ENCODE peak calls at places on chromosomes 7 and 10, in six cellular contexts. One of them, this sample, is unnamed.
A peak's percentile ranks its signal among the peaks of the same experiment; 100 is the strongest.

GRCh38 chr10:47261121-47261520 is 38.9 kb upstream of the GDF10 start:
- DNase-seq in endothelial cell of umbilical vein: no peak
- DNase-seq in stimulated activated CD4-positive, alpha-beta T cell treated with anti-CD3 and anti-CD28 coated beads, Interleukin-1b, Interleukin-23, amount 100 ng/mL, for 24 hours: no peak
- DNase-seq in WTC11: no peak
- DNase-seq in PC-9: no peak
- DNase-seq in GM04503: no peak
- DNase-seq in this sample: no peak

GRCh38 chr7:111274882-111275281 is 184.0 kb downstream of the LRRN3 start:
- DNase-seq in stimulated activated CD4-positive, alpha-beta T cell treated with anti-CD3 and anti-CD28 coated beads, Interleukin-1b, Interleukin-23, amount 100 ng/mL, for 24 hours: no peak
- DNase-seq in GM04503: no peak
- DNase-seq in PC-9: no peak
- DNase-seq in endothelial cell of umbilical vein: peak; percentile 4
- DNase-seq in WTC11: no peak
- DNase-seq in this sample: no peak

GRCh38 chr7:91425149-91425548 is 160.9 kb downstream of the FZD1 start:
- DNase-seq in endothelial cell of umbilical vein: no peak
- DNase-seq in stimulated activated CD4-positive, alpha-beta T cell treated with anti-CD3 and anti-CD28 coated beads, Interleukin-1b, Interleukin-23, amount 100 ng/mL, for 24 hours: no peak
- DNase-seq in GM04503: no peak
- DNase-seq in PC-9: no peak
- DNase-seq in WTC11: no peak
- DNase-seq in this sample: no peak

GRCh38 chr7:30181211-30181610 is 46.4 kb downstream of the MTURN start:
- DNase-seq in GM04503: no peak
- DNase-seq in WTC11: no peak
- DNase-seq in PC-9: no peak
- DNase-seq in endothelial cell of umbilical vein: no peak
- DNase-seq in stimulated activated CD4-positive, alpha-beta T cell treated with anti-CD3 and anti-CD28 coated beads, Interleukin-1b, Interleukin-23, amount 100 ng/mL, for 24 hours: no peak
- DNase-seq in this sample: no peak

GRCh38 chr7:71384094-71384493 is 252.2 kb downstream of the GALNT17 start:
- DNase-seq in PC-9: no peak
- DNase-seq in endothelial cell of umbilical vein: no peak
- DNase-seq in GM04503: no peak
- DNase-seq in WTC11: no peak
- DNase-seq in stimulated activated CD4-positive, alpha-beta T cell treated with anti-CD3 and anti-CD28 coated beads, Interleukin-1b, Interleukin-23, amount 100 ng/mL, for 24 hours: no peak
- DNase-seq in this sample: no peak

GRCh38 chr10:24503627-24504320 is 219.9 kb downstream of the ARHGAP21 start:
- DNase-seq in PC-9: no peak
- DNase-seq in WTC11: peak; percentile 74
- DNase-seq in endothelial cell of umbilical vein: peak; percentile 33
- DNase-seq in GM04503: no peak
- DNase-seq in stimulated activated CD4-positive, alpha-beta T cell treated with anti-CD3 and anti-CD28 coated beads, Interleukin-1b, Interleukin-23, amount 100 ng/mL, for 24 hours: no peak
- DNase-seq in this sample: no peak

GRCh38 chr10:114151486-114151885 is 22.5 kb downstream of the CCDC186 start:
- DNase-seq in endothelial cell of umbilical vein: peak; percentile 73
- DNase-seq in stimulated activated CD4-positive, alpha-beta T cell treated with anti-CD3 and anti-CD28 coated beads, Interleukin-1b, Interleukin-23, amount 100 ng/mL, for 24 hours: no peak
- DNase-seq in GM04503: peak; percentile 58
- DNase-seq in PC-9: peak; percentile 73
- DNase-seq in WTC11: no peak
- DNase-seq in this sample: no peak

GRCh38 chr7:111096997-111097396 is 6.1 kb downstream of the LRRN3 start:
- DNase-seq in WTC11: no peak
- DNase-seq in stimulated activated CD4-positive, alpha-beta T cell treated with anti-CD3 and anti-CD28 coated beads, Interleukin-1b, Interleukin-23, amount 100 ng/mL, for 24 hours: no peak
- DNase-seq in PC-9: no peak
- DNase-seq in GM04503: no peak
- DNase-seq in endothelial cell of umbilical vein: no peak
- DNase-seq in this sample: no peak

GRCh38 chr7:24576171-24577052 is 3.2 kb downstream of the PALS2 start:
- DNase-seq in stimulated activated CD4-positive, alpha-beta T cell treated with anti-CD3 and anti-CD28 coated beads, Interleukin-1b, Interleukin-23, amount 100 ng/mL, for 24 hours: no peak
- DNase-seq in WTC11: no peak
- DNase-seq in PC-9: peak; percentile 68
- DNase-seq in GM04503: no peak
- DNase-seq in endothelial cell of umbilical vein: peak; percentile 73
- DNase-seq in this sample: no peak

GRCh38 chr7:3912291-3912690 is 611.2 kb downstream of the SDK1 start:
- DNase-seq in PC-9: no peak
- DNase-seq in WTC11: no peak
- DNase-seq in GM04503: no peak
- DNase-seq in endothelial cell of umbilical vein: no peak
- DNase-seq in stimulated activated CD4-positive, alpha-beta T cell treated with anti-CD3 and anti-CD28 coated beads, Interleukin-1b, Interleukin-23, amount 100 ng/mL, for 24 hours: no peak
- DNase-seq in this sample: no peak

GRCh38 chr10:133050376-133050775 is 37.3 kb upstream of the ADGRA1 start:
- DNase-seq in stimulated activated CD4-positive, alpha-beta T cell treated with anti-CD3 and anti-CD28 coated beads, Interleukin-1b, Interleukin-23, amount 100 ng/mL, for 24 hours: no peak
- DNase-seq in WTC11: no peak
- DNase-seq in GM04503: no peak
- DNase-seq in PC-9: no peak
- DNase-seq in endothelial cell of umbilical vein: no peak
- DNase-seq in this sample: no peak

GRCh38 chr10:72297281-72297967 is 23.7 kb downstream of the DDIT4 start:
- DNase-seq in WTC11: no peak
- DNase-seq in endothelial cell of umbilical vein: peak; percentile 85
- DNase-seq in PC-9: peak; percentile 78
- DNase-seq in stimulated activated CD4-positive, alpha-beta T cell treated with anti-CD3 and anti-CD28 coated beads, Interleukin-1b, Interleukin-23, amount 100 ng/mL, for 24 hours: peak; percentile 77
- DNase-seq in GM04503: peak; percentile 84
- DNase-seq in this sample: peak; percentile 89

GRCh38 chr10:99450624-99451498 is 20.4 kb upstream of the GOT1 start:
- DNase-seq in GM04503: no peak
- DNase-seq in stimulated activated CD4-positive, alpha-beta T cell treated with anti-CD3 and anti-CD28 coated beads, Interleukin-1b, Interleukin-23, amount 100 ng/mL, for 24 hours: no peak
- DNase-seq in PC-9: no peak
- DNase-seq in WTC11: no peak
- DNase-seq in endothelial cell of umbilical vein: no peak
- DNase-seq in this sample: no peak

GRCh38 chr7:106865130-106866115 is at the start of gene PIK3CG:
- DNase-seq in WTC11: no peak
- DNase-seq in PC-9: no peak
- DNase-seq in endothelial cell of umbilical vein: peak; percentile 64
- DNase-seq in GM04503: no peak
- DNase-seq in stimulated activated CD4-positive, alpha-beta T cell treated with anti-CD3 and anti-CD28 coated beads, Interleukin-1b, Interleukin-23, amount 100 ng/mL, for 24 hours: no peak
- DNase-seq in this sample: no peak

GRCh38 chr7:159112136-159113011 is 32.3 kb downstream of the VIPR2 start:
- DNase-seq in stimulated activated CD4-positive, alpha-beta T cell treated with anti-CD3 and anti-CD28 coated beads, Interleukin-1b, Interleukin-23, amount 100 ng/mL, for 24 hours: no peak
- DNase-seq in GM04503: no peak
- DNase-seq in PC-9: no peak
- DNase-seq in WTC11: no peak
- DNase-seq in endothelial cell of umbilical vein: no peak
- DNase-seq in this sample: no peak

GRCh38 chr7:68309271-68309670 is 1289.0 kb upstream of the AUTS2 start:
- DNase-seq in WTC11: no peak
- DNase-seq in stimulated activated CD4-positive, alpha-beta T cell treated with anti-CD3 and anti-CD28 coated beads, Interleukin-1b, Interleukin-23, amount 100 ng/mL, for 24 hours: no peak
- DNase-seq in GM04503: no peak
- DNase-seq in PC-9: no peak
- DNase-seq in endothelial cell of umbilical vein: no peak
- DNase-seq in this sample: no peak

GRCh38 chr10:48455055-48455391 is 148.5 kb downstream of the MAPK8 start:
- DNase-seq in endothelial cell of umbilical vein: no peak
- DNase-seq in WTC11: no peak
- DNase-seq in stimulated activated CD4-positive, alpha-beta T cell treated with anti-CD3 and anti-CD28 coated beads, Interleukin-1b, Interleukin-23, amount 100 ng/mL, for 24 hours: no peak
- DNase-seq in GM04503: no peak
- DNase-seq in PC-9: no peak
- DNase-seq in this sample: no peak

GRCh38 chr7:30788640-30789333 is 17.6 kb downstream of the MINDY4 start:
- DNase-seq in WTC11: no peak
- DNase-seq in stimulated activated CD4-positive, alpha-beta T cell treated with anti-CD3 and anti-CD28 coated beads, Interleukin-1b, Interleukin-23, amount 100 ng/mL, for 24 hours: no peak
- DNase-seq in GM04503: no peak
- DNase-seq in endothelial cell of umbilical vein: no peak
- DNase-seq in PC-9: no peak
- DNase-seq in this sample: no peak

GRCh38 chr7:19401461-19401860 is 256.2 kb upstream of the FERD3L start:
- DNase-seq in PC-9: no peak
- DNase-seq in WTC11: no peak
- DNase-seq in endothelial cell of umbilical vein: no peak
- DNase-seq in GM04503: no peak
- DNase-seq in stimulated activated CD4-positive, alpha-beta T cell treated with anti-CD3 and anti-CD28 coated beads, Interleukin-1b, Interleukin-23, amount 100 ng/mL, for 24 hours: no peak
- DNase-seq in this sample: no peak

GRCh38 chr7:150631866-150632864 is at the start of gene GIMAP6:
- DNase-seq in stimulated activated CD4-positive, alpha-beta T cell treated with anti-CD3 and anti-CD28 coated beads, Interleukin-1b, Interleukin-23, amount 100 ng/mL, for 24 hours: no peak
- DNase-seq in GM04503: no peak
- DNase-seq in endothelial cell of umbilical vein: peak; percentile 74
- DNase-seq in WTC11: no peak
- DNase-seq in PC-9: no peak
- DNase-seq in this sample: no peak

GRCh38 chr10:15197276-15197675 is 28.8 kb upstream of the NMT2 start:
- DNase-seq in endothelial cell of umbilical vein: peak; percentile 83
- DNase-seq in PC-9: no peak
- DNase-seq in WTC11: no peak
- DNase-seq in stimulated activated CD4-positive, alpha-beta T cell treated with anti-CD3 and anti-CD28 coated beads, Interleukin-1b, Interleukin-23, amount 100 ng/mL, for 24 hours: no peak
- DNase-seq in GM04503: no peak
- DNase-seq in this sample: no peak

GRCh38 chr7:142796001-142796500 is 25.3 kb downstream of the PRSS2 start:
- DNase-seq in GM04503: no peak
- DNase-seq in endothelial cell of umbilical vein: no peak
- DNase-seq in stimulated activated CD4-positive, alpha-beta T cell treated with anti-CD3 and anti-CD28 coated beads, Interleukin-1b, Interleukin-23, amount 100 ng/mL, for 24 hours: no peak
- DNase-seq in WTC11: peak; percentile 17
- DNase-seq in PC-9: peak; percentile 43
- DNase-seq in this sample: no peak

GRCh38 chr7:79009647-79010046 is 443.8 kb downstream of the MAGI2 start:
- DNase-seq in endothelial cell of umbilical vein: no peak
- DNase-seq in PC-9: no peak
- DNase-seq in stimulated activated CD4-positive, alpha-beta T cell treated with anti-CD3 and anti-CD28 coated beads, Interleukin-1b, Interleukin-23, amount 100 ng/mL, for 24 hours: no peak
- DNase-seq in GM04503: no peak
- DNase-seq in WTC11: no peak
- DNase-seq in this sample: no peak

GRCh38 chr10:71911296-71911954 is 52.8 kb upstream of the CHST3 start:
- DNase-seq in stimulated activated CD4-positive, alpha-beta T cell treated with anti-CD3 and anti-CD28 coated beads, Interleukin-1b, Interleukin-23, amount 100 ng/mL, for 24 hours: no peak
- DNase-seq in GM04503: no peak
- DNase-seq in endothelial cell of umbilical vein: peak; percentile 59
- DNase-seq in WTC11: no peak
- DNase-seq in PC-9: no peak
- DNase-seq in this sample: no peak

GRCh38 chr10:52940921-52941320 is 168.3 kb upstream of the MBL2 start:
- DNase-seq in endothelial cell of umbilical vein: no peak
- DNase-seq in PC-9: no peak
- DNase-seq in stimulated activated CD4-positive, alpha-beta T cell treated with anti-CD3 and anti-CD28 coated beads, Interleukin-1b, Interleukin-23, amount 100 ng/mL, for 24 hours: no peak
- DNase-seq in GM04503: no peak
- DNase-seq in WTC11: no peak
- DNase-seq in this sample: no peak

GRCh38 chr10:116115233-116115632 is 157.8 kb downstream of the GFRA1 start:
- DNase-seq in endothelial cell of umbilical vein: no peak
- DNase-seq in PC-9: no peak
- DNase-seq in stimulated activated CD4-positive, alpha-beta T cell treated with anti-CD3 and anti-CD28 coated beads, Interleukin-1b, Interleukin-23, amount 100 ng/mL, for 24 hours: no peak
- DNase-seq in WTC11: no peak
- DNase-seq in GM04503: no peak
- DNase-seq in this sample: no peak

GRCh38 chr10:62062752-62063512 is 161.4 kb downstream of the ARID5B start:
- DNase-seq in WTC11: no peak
- DNase-seq in stimulated activated CD4-positive, alpha-beta T cell treated with anti-CD3 and anti-CD28 coated beads, Interleukin-1b, Interleukin-23, amount 100 ng/mL, for 24 hours: no peak
- DNase-seq in endothelial cell of umbilical vein: no peak
- DNase-seq in PC-9: no peak
- DNase-seq in GM04503: no peak
- DNase-seq in this sample: no peak

GRCh38 chr10:86972613-86973380 is 4.5 kb downstream of the ADIRF start:
- DNase-seq in stimulated activated CD4-positive, alpha-beta T cell treated with anti-CD3 and anti-CD28 coated beads, Interleukin-1b, Interleukin-23, amount 100 ng/mL, for 24 hours: no peak
- DNase-seq in endothelial cell of umbilical vein: no peak
- DNase-seq in GM04503: no peak
- DNase-seq in PC-9: no peak
- DNase-seq in WTC11: peak; percentile 17
- DNase-seq in this sample: no peak

GRCh38 chr7:3067606-3068005 is 23.9 kb upstream of the CARD11 start:
- DNase-seq in GM04503: no peak
- DNase-seq in PC-9: no peak
- DNase-seq in stimulated activated CD4-positive, alpha-beta T cell treated with anti-CD3 and anti-CD28 coated beads, Interleukin-1b, Interleukin-23, amount 100 ng/mL, for 24 hours: no peak
- DNase-seq in WTC11: no peak
- DNase-seq in endothelial cell of umbilical vein: no peak
- DNase-seq in this sample: no peak